ENCODE peak calls at places on chromosomes 12 and 14, in six cellular contexts. One of them, this sample, is unnamed.

GRCh38 chr14:95197498-95198010 is 40.2 kb upstream of the DICER1 start:
- DNase-seq in CD4-positive, alpha-beta T cell: no peak
- DNase-seq in progenitor cell of endocrine pancreas: peak
- DNase-seq in activated B cell treated with CpG ODN at 0.5 μM for 24 hours: no peak
- DNase-seq in psoas muscle: no peak
- DNase-seq in stomach: peak
- DNase-seq in this sample: no peak

GRCh38 chr14:91164676-91165075 is 50.8 kb downstream of the DGLUCY start:
- DNase-seq in psoas muscle: peak
- DNase-seq in stomach: peak
- DNase-seq in activated B cell treated with CpG ODN at 0.5 μM for 24 hours: no peak
- DNase-seq in progenitor cell of endocrine pancreas: no peak
- DNase-seq in CD4-positive, alpha-beta T cell: no peak
- DNase-seq in this sample: no peak

GRCh38 chr14:22536853-22537338 is 52.1 kb downstream of the DAD1 start:
- DNase-seq in activated B cell treated with CpG ODN at 0.5 μM for 24 hours: no peak
- DNase-seq in progenitor cell of endocrine pancreas: no peak
- DNase-seq in CD4-positive, alpha-beta T cell: peak
- DNase-seq in psoas muscle: peak
- DNase-seq in stomach: peak
- DNase-seq in this sample: no peak

GRCh38 chr12:122963928-122964240 is 2.4 kb downstream of the ABCB9 start:
- DNase-seq in progenitor cell of endocrine pancreas: no peak
- DNase-seq in psoas muscle: no peak
- DNase-seq in CD4-positive, alpha-beta T cell: no peak
- DNase-seq in activated B cell treated with CpG ODN at 0.5 μM for 24 hours: no peak
- DNase-seq in stomach: peak
- DNase-seq in this sample: no peak

GRCh38 chr14:81382517-81383225 is 17.5 kb downstream of the STON2 start:
- DNase-seq in CD4-positive, alpha-beta T cell: no peak
- DNase-seq in stomach: no peak
- DNase-seq in activated B cell treated with CpG ODN at 0.5 μM for 24 hours: no peak
- DNase-seq in psoas muscle: no peak
- DNase-seq in progenitor cell of endocrine pancreas: no peak
- DNase-seq in this sample: no peak

GRCh38 chr12:30725739-30726138 is 29.0 kb downstream of the CAPRIN2 start:
- DNase-seq in psoas muscle: no peak
- DNase-seq in progenitor cell of endocrine pancreas: no peak
- DNase-seq in CD4-positive, alpha-beta T cell: no peak
- DNase-seq in activated B cell treated with CpG ODN at 0.5 μM for 24 hours: no peak
- DNase-seq in stomach: no peak
- DNase-seq in this sample: no peak

GRCh38 chr14:60254176-60254575 is 5.2 kb downstream of the PPM1A start:
- DNase-seq in stomach: no peak
- DNase-seq in progenitor cell of endocrine pancreas: no peak
- DNase-seq in psoas muscle: no peak
- DNase-seq in activated B cell treated with CpG ODN at 0.5 μM for 24 hours: no peak
- DNase-seq in CD4-positive, alpha-beta T cell: no peak
- DNase-seq in this sample: no peak

GRCh38 chr12:76591461-76591860 is 31.9 kb upstream of the OSBPL8 start:
- DNase-seq in progenitor cell of endocrine pancreas: no peak
- DNase-seq in psoas muscle: no peak
- DNase-seq in CD4-positive, alpha-beta T cell: no peak
- DNase-seq in stomach: no peak
- DNase-seq in activated B cell treated with CpG ODN at 0.5 μM for 24 hours: no peak
- DNase-seq in this sample: no peak

GRCh38 chr14:51261151-51261550 is 21.1 kb downstream of the TMX1 start:
- DNase-seq in stomach: no peak
- DNase-seq in activated B cell treated with CpG ODN at 0.5 μM for 24 hours: no peak
- DNase-seq in CD4-positive, alpha-beta T cell: no peak
- DNase-seq in progenitor cell of endocrine pancreas: no peak
- DNase-seq in psoas muscle: no peak
- DNase-seq in this sample: no peak

GRCh38 chr12:124883263-124883876 is 19.7 kb upstream of the SCARB1 start:
- DNase-seq in CD4-positive, alpha-beta T cell: no peak
- DNase-seq in stomach: no peak
- DNase-seq in activated B cell treated with CpG ODN at 0.5 μM for 24 hours: no peak
- DNase-seq in psoas muscle: no peak
- DNase-seq in progenitor cell of endocrine pancreas: no peak
- DNase-seq in this sample: no peak

GRCh38 chr12:114933428-114934160 is 249.6 kb upstream of the TBX3 start:
- DNase-seq in psoas muscle: peak
- DNase-seq in stomach: no peak
- DNase-seq in CD4-positive, alpha-beta T cell: no peak
- DNase-seq in progenitor cell of endocrine pancreas: no peak
- DNase-seq in activated B cell treated with CpG ODN at 0.5 μM for 24 hours: no peak
- DNase-seq in this sample: no peak

GRCh38 chr12:114938487-114939210 is 254.7 kb upstream of the TBX3 start:
- DNase-seq in CD4-positive, alpha-beta T cell: no peak
- DNase-seq in activated B cell treated with CpG ODN at 0.5 μM for 24 hours: no peak
- DNase-seq in progenitor cell of endocrine pancreas: no peak
- DNase-seq in stomach: no peak
- DNase-seq in psoas muscle: no peak
- DNase-seq in this sample: no peak

GRCh38 chr12:114932806-114933205 is 248.8 kb upstream of the TBX3 start:
- DNase-seq in stomach: no peak
- DNase-seq in progenitor cell of endocrine pancreas: no peak
- DNase-seq in psoas muscle: no peak
- DNase-seq in CD4-positive, alpha-beta T cell: no peak
- DNase-seq in activated B cell treated with CpG ODN at 0.5 μM for 24 hours: no peak
- DNase-seq in this sample: no peak

GRCh38 chr12:114936148-114937099 is 252.4 kb upstream of the TBX3 start:
- DNase-seq in CD4-positive, alpha-beta T cell: no peak
- DNase-seq in activated B cell treated with CpG ODN at 0.5 μM for 24 hours: no peak
- DNase-seq in progenitor cell of endocrine pancreas: no peak
- DNase-seq in psoas muscle: no peak
- DNase-seq in stomach: no peak
- DNase-seq in this sample: no peak

GRCh38 chr12:114935658-114936057 is 251.7 kb upstream of the TBX3 start:
- DNase-seq in stomach: no peak
- DNase-seq in activated B cell treated with CpG ODN at 0.5 μM for 24 hours: no peak
- DNase-seq in progenitor cell of endocrine pancreas: no peak
- DNase-seq in psoas muscle: no peak
- DNase-seq in CD4-positive, alpha-beta T cell: no peak
- DNase-seq in this sample: no peak
- TF ChIP-seq CTCF in stomach: no peak
- TF ChIP-seq CTCF in activated B cell treated with CpG ODN at 0.5 μM for 24 hours: no peak
- TF ChIP-seq CTCF in progenitor cell of endocrine pancreas: no peak
- TF ChIP-seq CTCF in psoas muscle: peak
- TF ChIP-seq CTCF in CD4-positive, alpha-beta T cell: no peak
- TF ChIP-seq CTCF in this sample: no peak

DNA sequence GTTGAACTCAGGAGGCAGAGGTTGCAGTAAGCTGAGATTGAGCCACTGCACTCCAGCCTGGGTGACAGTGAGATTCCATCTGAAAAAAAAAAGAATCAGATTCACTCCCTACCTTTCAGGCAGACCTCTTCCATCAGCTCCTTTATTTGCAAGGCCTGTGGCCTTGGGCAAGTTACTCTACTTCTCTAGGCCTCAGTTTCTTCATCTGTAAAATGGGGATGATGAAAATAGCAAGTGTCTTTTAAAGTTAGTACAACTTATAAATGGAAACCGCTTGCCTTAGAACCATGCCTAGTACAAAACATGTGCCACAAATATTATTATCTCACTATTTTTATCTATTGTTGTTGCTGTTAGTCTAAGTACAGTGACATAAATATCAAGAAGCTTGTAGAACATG is 84.3 kb downstream of the STAB2 start:
- DNase-seq in stomach: no peak
- DNase-seq in progenitor cell of endocrine pancreas: no peak
- DNase-seq in activated B cell treated with CpG ODN at 0.5 μM for 24 hours: no peak
- DNase-seq in psoas muscle: no peak
- DNase-seq in CD4-positive, alpha-beta T cell: no peak
- DNase-seq in this sample: no peak
- TF ChIP-seq CTCF in stomach: no peak
- TF ChIP-seq CTCF in progenitor cell of endocrine pancreas: no peak
- TF ChIP-seq CTCF in activated B cell treated with CpG ODN at 0.5 μM for 24 hours: no peak
- TF ChIP-seq CTCF in psoas muscle: no peak
- TF ChIP-seq CTCF in CD4-positive, alpha-beta T cell: no peak
- TF ChIP-seq CTCF in this sample: no peak

GRCh38 chr12:23055004-23055403 is 430.0 kb downstream of the ETNK1 start:
- DNase-seq in progenitor cell of endocrine pancreas: peak
- DNase-seq in CD4-positive, alpha-beta T cell: no peak
- DNase-seq in stomach: no peak
- DNase-seq in psoas muscle: no peak
- DNase-seq in activated B cell treated with CpG ODN at 0.5 μM for 24 hours: no peak
- DNase-seq in this sample: no peak
- TF ChIP-seq CTCF in progenitor cell of endocrine pancreas: peak
- TF ChIP-seq CTCF in CD4-positive, alpha-beta T cell: no peak
- TF ChIP-seq CTCF in stomach: no peak
- TF ChIP-seq CTCF in psoas muscle: no peak
- TF ChIP-seq CTCF in activated B cell treated with CpG ODN at 0.5 μM for 24 hours: no peak
- TF ChIP-seq CTCF in this sample: no peak

GRCh38 chr12:49627752-49628360 is 4.5 kb downstream of the PRPF40B start:
- DNase-seq in psoas muscle: no peak
- DNase-seq in progenitor cell of endocrine pancreas: no peak
- DNase-seq in activated B cell treated with CpG ODN at 0.5 μM for 24 hours: no peak
- DNase-seq in stomach: no peak
- DNase-seq in CD4-positive, alpha-beta T cell: no peak
- DNase-seq in this sample: no peak

GRCh38 chr12:49624919-49625577 is 1.7 kb downstream of the PRPF40B start:
- DNase-seq in activated B cell treated with CpG ODN at 0.5 μM for 24 hours: no peak
- DNase-seq in progenitor cell of endocrine pancreas: no peak
- DNase-seq in CD4-positive, alpha-beta T cell: no peak
- DNase-seq in psoas muscle: no peak
- DNase-seq in stomach: no peak
- DNase-seq in this sample: no peak

GRCh38 chr12:49623142-49623899 is at the start of gene PRPF40B:
- DNase-seq in CD4-positive, alpha-beta T cell: peak
- DNase-seq in activated B cell treated with CpG ODN at 0.5 μM for 24 hours: peak
- DNase-seq in psoas muscle: peak
- DNase-seq in stomach: peak
- DNase-seq in progenitor cell of endocrine pancreas: peak
- DNase-seq in this sample: peak

GRCh38 chr12:49626836-49627235 is 3.5 kb downstream of the PRPF40B start:
- DNase-seq in activated B cell treated with CpG ODN at 0.5 μM for 24 hours: no peak
- DNase-seq in stomach: no peak
- DNase-seq in CD4-positive, alpha-beta T cell: no peak
- DNase-seq in psoas muscle: no peak
- DNase-seq in progenitor cell of endocrine pancreas: no peak
- DNase-seq in this sample: no peak

DNA sequence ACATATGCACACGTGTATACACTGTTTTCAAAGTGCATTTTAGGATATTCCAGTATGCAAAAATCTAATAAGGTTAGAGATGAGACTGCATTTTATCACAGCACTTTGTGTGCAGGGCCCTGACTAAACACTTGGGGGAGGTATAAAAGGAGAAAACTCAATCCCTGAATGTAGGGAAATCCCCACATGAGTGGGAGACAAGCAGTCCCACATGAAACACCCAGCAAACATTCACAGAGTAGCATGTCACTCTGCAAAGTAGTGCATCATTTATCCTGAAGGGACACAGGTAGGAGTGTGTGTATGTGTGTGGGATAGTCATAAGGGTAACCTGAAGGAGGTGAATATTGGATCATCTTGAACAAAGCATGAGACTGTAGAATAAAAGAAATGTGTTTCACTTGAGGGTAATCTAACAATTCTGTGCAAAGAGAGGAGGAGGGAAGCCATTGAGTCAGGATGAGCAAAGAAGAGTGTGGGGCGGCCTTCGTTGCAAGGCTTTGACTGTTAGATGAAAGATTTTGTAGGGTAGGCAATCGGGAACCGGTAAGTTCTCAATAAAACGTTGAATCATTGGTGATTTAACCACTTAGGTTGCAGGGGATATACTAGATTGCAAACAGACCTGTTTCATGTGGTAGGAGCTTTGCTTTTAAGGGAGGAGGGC is 2.9 kb downstream of the PRPF40B start:
- DNase-seq in CD4-positive, alpha-beta T cell: no peak
- DNase-seq in activated B cell treated with CpG ODN at 0.5 μM for 24 hours: no peak
- DNase-seq in psoas muscle: no peak
- DNase-seq in progenitor cell of endocrine pancreas: no peak
- DNase-seq in stomach: no peak
- DNase-seq in this sample: no peak
- TF ChIP-seq CTCF in CD4-positive, alpha-beta T cell: peak
- TF ChIP-seq CTCF in activated B cell treated with CpG ODN at 0.5 μM for 24 hours: no peak
- TF ChIP-seq CTCF in psoas muscle: no peak
- TF ChIP-seq CTCF in progenitor cell of endocrine pancreas: no peak
- TF ChIP-seq CTCF in stomach: no peak
- TF ChIP-seq CTCF in this sample: no peak

GRCh38 chr14:69953266-69953905 is 74.2 kb downstream of the SMOC1 start:
- DNase-seq in stomach: no peak
- DNase-seq in progenitor cell of endocrine pancreas: no peak
- DNase-seq in CD4-positive, alpha-beta T cell: no peak
- DNase-seq in psoas muscle: no peak
- DNase-seq in activated B cell treated with CpG ODN at 0.5 μM for 24 hours: no peak
- DNase-seq in this sample: no peak

GRCh38 chr14:69948311-69948710 is 69.1 kb downstream of the SMOC1 start:
- DNase-seq in stomach: no peak
- DNase-seq in progenitor cell of endocrine pancreas: no peak
- DNase-seq in psoas muscle: no peak
- DNase-seq in CD4-positive, alpha-beta T cell: no peak
- DNase-seq in activated B cell treated with CpG ODN at 0.5 μM for 24 hours: no peak
- DNase-seq in this sample: no peak

GRCh38 chr14:69955855-69956567 is 76.8 kb downstream of the SMOC1 start:
- DNase-seq in psoas muscle: no peak
- DNase-seq in activated B cell treated with CpG ODN at 0.5 μM for 24 hours: no peak
- DNase-seq in stomach: peak
- DNase-seq in progenitor cell of endocrine pancreas: no peak
- DNase-seq in CD4-positive, alpha-beta T cell: no peak
- DNase-seq in this sample: no peak

GRCh38 chr14:69951263-69951662 is 72.0 kb downstream of the SMOC1 start:
- DNase-seq in progenitor cell of endocrine pancreas: no peak
- DNase-seq in stomach: no peak
- DNase-seq in psoas muscle: no peak
- DNase-seq in CD4-positive, alpha-beta T cell: no peak
- DNase-seq in activated B cell treated with CpG ODN at 0.5 μM for 24 hours: no peak
- DNase-seq in this sample: no peak

DNA sequence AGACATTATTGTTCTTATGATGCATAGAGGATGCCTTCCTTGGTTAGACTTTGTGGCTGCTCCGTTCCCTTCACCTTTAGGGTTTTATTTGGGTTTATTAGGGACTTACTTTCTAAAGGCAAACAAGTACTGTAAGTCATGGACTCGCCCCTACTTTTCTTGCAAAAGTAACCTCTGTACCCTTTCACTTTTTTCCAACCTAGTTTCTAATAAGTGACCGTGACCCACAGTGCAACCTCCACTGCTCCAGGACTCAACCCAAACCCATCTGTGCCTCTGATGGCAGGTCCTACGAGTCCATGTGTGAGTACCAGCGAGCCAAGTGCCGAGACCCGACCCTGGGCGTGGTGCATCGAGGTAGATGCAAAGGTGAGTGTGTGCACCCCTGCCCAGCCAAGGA is 72.7 kb downstream of the SMOC1 start:
- DNase-seq in stomach: no peak
- DNase-seq in activated B cell treated with CpG ODN at 0.5 μM for 24 hours: no peak
- DNase-seq in psoas muscle: no peak
- DNase-seq in CD4-positive, alpha-beta T cell: no peak
- DNase-seq in progenitor cell of endocrine pancreas: no peak
- DNase-seq in this sample: no peak
- TF ChIP-seq CTCF in stomach: no peak
- TF ChIP-seq CTCF in activated B cell treated with CpG ODN at 0.5 μM for 24 hours: no peak
- TF ChIP-seq CTCF in psoas muscle: no peak
- TF ChIP-seq CTCF in CD4-positive, alpha-beta T cell: no peak
- TF ChIP-seq CTCF in progenitor cell of endocrine pancreas: no peak
- TF ChIP-seq CTCF in this sample: no peak

DNA sequence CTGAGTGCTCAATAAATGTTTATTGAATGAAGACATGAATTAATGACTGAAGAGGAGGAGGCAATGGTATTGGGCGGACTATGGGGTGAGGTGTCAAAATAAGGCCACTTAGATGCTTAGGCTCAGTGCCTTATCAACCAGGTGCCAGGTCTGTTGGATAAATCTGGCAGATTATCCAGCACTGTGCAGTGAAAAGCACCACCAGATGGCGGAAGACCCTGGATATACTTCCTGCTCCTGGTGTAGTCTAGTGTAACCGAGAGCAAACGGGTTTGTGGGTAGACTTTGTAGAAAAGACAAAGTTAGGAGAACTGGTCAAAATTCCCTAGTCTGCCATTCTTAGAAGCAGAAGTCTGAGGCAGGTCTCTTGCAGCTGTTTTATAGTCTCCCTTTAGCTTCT is 306.3 kb downstream of the ATP23 start:
- DNase-seq in progenitor cell of endocrine pancreas: no peak
- DNase-seq in activated B cell treated with CpG ODN at 0.5 μM for 24 hours: no peak
- DNase-seq in psoas muscle: no peak
- DNase-seq in stomach: no peak
- DNase-seq in CD4-positive, alpha-beta T cell: no peak
- DNase-seq in this sample: no peak
- TF ChIP-seq CTCF in progenitor cell of endocrine pancreas: no peak
- TF ChIP-seq CTCF in activated B cell treated with CpG ODN at 0.5 μM for 24 hours: no peak
- TF ChIP-seq CTCF in psoas muscle: no peak
- TF ChIP-seq CTCF in stomach: no peak
- TF ChIP-seq CTCF in CD4-positive, alpha-beta T cell: no peak
- TF ChIP-seq CTCF in this sample: no peak

This sample was measured in mesothelial cell of epicardium.